ENCODE peak calls at places on chromosomes 2 and 18, in six cellular contexts. S is heart left ventricle, P is upper lobe of right lung, J is HCT116, D is right lobe of liver, F is tibial nerve. G is an unnamed sample.
A peak's percentile ranks its signal among the peaks of the same experiment; 100 is the strongest.

GRCh38 chr2:140502951-140503630 is 1627.7 kb downstream of the LRP1B start:
- DNase-seq in S (no peak), P (no peak), J (no peak), D (no peak), F (no peak), G (no peak)

GRCh38 chr2:96146881-96147592 is 1.8 kb upstream of the DUSP2 start:
- DNase-seq in S (peak; percentile 56), P (peak; percentile 56), J (no peak), D (peak; percentile 17), F (no peak), G (peak; percentile 43)

GRCh38 chr18:37552296-37552695 is 13.3 kb downstream of the CELF4 start:
- DNase-seq in S (no peak), P (peak; percentile 41), J (no peak), D (no peak), F (no peak), G (no peak)

GRCh38 chr2:11254100-11254536 is 90.3 kb downstream of the ROCK2 start:
- DNase-seq in S (no peak), P (no peak), J (no peak), D (no peak), F (no peak), G (no peak)

GRCh38 chr2:60699617-60700016 is 56.5 kb upstream of the PAPOLG start:
- DNase-seq in S (no peak), P (no peak), J (no peak), D (no peak), F (no peak), G (no peak)

GRCh38 chr2:9252002-9252357 is 45.4 kb downstream of the ASAP2 start:
- DNase-seq in S (no peak), P (no peak), J (no peak), D (no peak), F (no peak), G (no peak)

GRCh38 chr18:22765889-22766288 is 167.2 kb upstream of the RBBP8 start:
- DNase-seq in S (no peak), P (no peak), J (no peak), D (no peak), F (no peak), G (no peak)

GRCh38 chr2:30351087-30351486 is 96.0 kb upstream of the LCLAT1 start:
- DNase-seq in S (peak; percentile 81), P (no peak), J (no peak), D (peak; percentile 46), F (no peak), G (no peak)

GRCh38 chr2:85433511-85434089 is 15.1 kb downstream of the SH2D6 start:
- DNase-seq in S (peak; percentile 89), P (peak; percentile 75), J (no peak), D (no peak), F (peak; percentile 81), G (no peak)

GRCh38 chr2:109637749-109638570 is 23.8 kb downstream of the SOWAHC start:
- DNase-seq in S (no peak), P (no peak), J (no peak), D (no peak), F (no peak), G (no peak)

GRCh38 chr2:62824378-62824777 is 118.9 kb downstream of the EHBP1 start:
- DNase-seq in S (no peak), P (no peak), J (no peak), D (no peak), F (no peak), G (no peak)

GRCh38 chr2:127786048-127786809 is 24.7 kb downstream of the WDR33 start:
- DNase-seq in S (no peak), P (no peak), J (no peak), D (no peak), F (no peak), G (no peak)

GRCh38 chr2:54631755-54632154 is 91.7 kb upstream of the EML6 start:
- DNase-seq in S (no peak), P (no peak), J (no peak), D (peak; percentile 47), F (no peak), G (no peak)

GRCh38 chr2:238875161-238875530 is 27.3 kb downstream of the TWIST2 start:
- DNase-seq in S (no peak), P (no peak), J (no peak), D (no peak), F (peak; percentile 46), G (no peak)

GRCh38 chr18:11178951-11179549 is 29.7 kb upstream of the PIEZO2 start:
- DNase-seq in S (peak; percentile 59), P (no peak), J (no peak), D (no peak), F (peak; percentile 64), G (no peak)

GRCh38 chr18:57586243-57587049 is at the start of gene FECH:
- DNase-seq in S (peak; percentile 91), P (peak; percentile 93), J (peak; percentile 12), D (peak; percentile 91), F (peak; percentile 53), G (peak; percentile 50)

GRCh38 chr2:10048501-10049171 is 5.3 kb downstream of the KLF11 start:
- DNase-seq in S (peak; percentile 19), P (no peak), J (peak; percentile 10), D (no peak), F (no peak), G (no peak)

GRCh38 chr2:44598330-44598729 is 236.6 kb downstream of the CAMKMT start:
- DNase-seq in S (no peak), P (no peak), J (no peak), D (no peak), F (no peak), G (no peak)

GRCh38 chr2:60149151-60149550 is 404.3 kb downstream of the BCL11A start:
- DNase-seq in S (no peak), P (no peak), J (no peak), D (no peak), F (no peak), G (no peak)

GRCh38 chr2:11348209-11348749 is 3.8 kb upstream of the ROCK2 start:
- DNase-seq in S (no peak), P (no peak), J (no peak), D (peak; percentile 48), F (no peak), G (no peak)

GRCh38 chr18:79465392-79465991 is 69.8 kb downstream of the NFATC1 start:
- DNase-seq in S (peak; percentile 53), P (no peak), J (no peak), D (no peak), F (no peak), G (no peak)

GRCh38 chr2:43057026-43057741 is 169.2 kb downstream of the ZFP36L2 start:
- DNase-seq in S (peak; percentile 68), P (no peak), J (no peak), D (peak; percentile 66), F (no peak), G (no peak)

GRCh38 chr2:39368376-39368775 is 68.7 kb downstream of the MAP4K3 start:
- DNase-seq in S (no peak), P (no peak), J (no peak), D (no peak), F (no peak), G (no peak)

GRCh38 chr2:39359453-39360038 is 77.5 kb downstream of the MAP4K3 start:
- DNase-seq in S (no peak), P (no peak), J (no peak), D (no peak), F (no peak), G (no peak)

GRCh38 chr2:39361511-39361910 is 75.6 kb downstream of the MAP4K3 start:
- DNase-seq in S (no peak), P (no peak), J (no peak), D (no peak), F (no peak), G (no peak)

GRCh38 chr2:39356922-39357639 is 80.0 kb downstream of the MAP4K3 start:
- DNase-seq in S (no peak), P (no peak), J (no peak), D (no peak), F (no peak), G (no peak)

GRCh38 chr2:39362595-39362994 is 74.5 kb downstream of the MAP4K3 start:
- DNase-seq in S (no peak), P (no peak), J (no peak), D (no peak), F (no peak), G (no peak)
- H3K9me3 ChIP-seq in S (no peaks in the 10 kb centered on the region), P (peaks cover 13% of the 10 kb centered on the region), J (peaks cover 30% of the 10 kb centered on the region), D (no peaks in the 10 kb centered on the region), F (peaks cover 31% of the 10 kb centered on the region), G (peaks cover 13% of the 10 kb centered on the region)

GRCh38 chr2:16060125-16060935 is 120.0 kb downstream of the MYCN start:
- DNase-seq in S (no peak), P (no peak), J (no peak), D (no peak), F (no peak), G (no peak)
- H3K9me3 ChIP-seq in S (no peaks in the 10 kb centered on the region), P (peaks cover 6% of the 10 kb centered on the region), J (no peaks in the 10 kb centered on the region), D (no peaks in the 10 kb centered on the region), F (peaks cover 16% of the 10 kb centered on the region), G (no peaks in the 10 kb centered on the region)

GRCh38 chr2:177427316-177427715 is 34.7 kb downstream of the AGPS start:
- DNase-seq in S (no peak), P (no peak), J (no peak), D (no peak), F (no peak), G (no peak)
- H3K9me3 ChIP-seq in S (no peaks in the 10 kb centered on the region), P (no peaks in the 10 kb centered on the region), J (peaks cover 7% of the 10 kb centered on the region), D (no peaks in the 10 kb centered on the region), F (peaks cover 53% of the 10 kb centered on the region), G (peaks cover 3% of the 10 kb centered on the region)

GRCh38 chr2:190138032-190138431 is 75.5 kb upstream of the MSTN start:
- DNase-seq in S (no peak), P (no peak), J (no peak), D (no peak), F (no peak), G (no peak)
- H3K9me3 ChIP-seq in S (no peaks in the 10 kb centered on the region), P (no peaks in the 10 kb centered on the region), J (no peaks in the 10 kb centered on the region), D (no peaks in the 10 kb centered on the region), F (peaks cover 9% of the 10 kb centered on the region), G (peaks cover 4% of the 10 kb centered on the region)

G was measured in T-helper 17 cell.